ENCODE peak calls at places on chromosome 6, in four cellular contexts. U is heart left ventricle, P is SJSA1, S is body of pancreas. I is an unnamed sample.

GRCh38 chr6:166420351-166420750 is 37.6 kb upstream of the MPC1 start:
- DNase-seq in S (no peak), P (no peak), U (no peak), I (no peak)

GRCh38 chr6:7264041-7264440 is 49.0 kb downstream of the SSR1 start:
- DNase-seq in S (no peak), U (peak; percentile 45), P (no peak), I (no peak)

GRCh38 chr6:45049188-45049843 is 278.8 kb upstream of the RUNX2 start:
- DNase-seq in U (no peak), S (no peak), P (peak; percentile 58), I (no peak)

GRCh38 chr6:107046316-107046715 is 18.3 kb downstream of the MTRES1 start:
- DNase-seq in P (no peak), S (no peak), U (no peak), I (peak; percentile 39)

GRCh38 chr6:130019796-130020105 is 1.4 kb downstream of the L3MBTL3 start:
- DNase-seq in P (no peak), U (no peak), S (no peak), I (no peak)

GRCh38 chr6:71410681-71411080 is 122.1 kb downstream of the OGFRL1 start:
- DNase-seq in S (no peak), U (no peak), P (no peak), I (no peak)

GRCh38 chr6:42153921-42154320 is 11.5 kb upstream of the C6orf132 start:
- DNase-seq in P (no peak), U (no peak), S (no peak), I (no peak)

GRCh38 chr6:121382467-121383121 is 48.3 kb upstream of the TBC1D32 start:
- DNase-seq in U (no peak), S (no peak), P (peak; percentile 38), I (peak; percentile 47)

GRCh38 chr6:13615802-13616140 is 636 bp downstream of the NOL7 start:
- DNase-seq in U (peak; percentile 72), S (peak; percentile 48), P (no peak), I (peak; percentile 13)

GRCh38 chr6:144879436-144879835 is 594.3 kb downstream of the UTRN start:
- DNase-seq in S (no peak), U (no peak), P (no peak), I (no peak)

GRCh38 chr6:150241751-150242150 is 98.9 kb downstream of the PPP1R14C start:
- DNase-seq in U (no peak), S (no peak), P (no peak), I (no peak)

GRCh38 chr6:163893609-163894189 is 479.2 kb downstream of the QKI start:
- DNase-seq in P (no peak), S (no peak), U (no peak), I (no peak)

GRCh38 chr6:110179406-110180227 is at the start of gene WASF1:
- DNase-seq in U (peak; percentile 95), S (peak; percentile 93), P (peak; percentile 99), I (peak; percentile 95)

GRCh38 chr6:42142118-42142835 is at the start of gene C6orf132:
- DNase-seq in S (peak; percentile 88), U (no peak), P (no peak), I (no peak)

GRCh38 chr6:45430590-45431202 is 53.0 kb upstream of the SUPT3H start:
- DNase-seq in P (no peak), S (no peak), U (no peak), I (peak; percentile 72)

GRCh38 chr6:26284537-26285142 is 80.4 kb upstream of the BTN3A2 start:
- DNase-seq in P (peak; percentile 73), S (peak; percentile 32), U (peak; percentile 75), I (peak; percentile 45)

GRCh38 chr6:52582446-52582845 is 5.6 kb upstream of the TRAM2 start:
- DNase-seq in U (no peak), S (no peak), P (no peak), I (no peak)

GRCh38 chr6:136499370-136499769 is 50.9 kb downstream of the MAP7 start:
- DNase-seq in P (no peak), S (no peak), U (no peak), I (no peak)

GRCh38 chr6:132218063-132218696 is 183.1 kb downstream of the MOXD1 start:
- DNase-seq in P (no peak), S (no peak), U (no peak), I (no peak)

GRCh38 chr6:26400626-26401025 is 1.4 kb upstream of the BTN3A1 start:
- DNase-seq in P (no peak), S (no peak), U (no peak), I (no peak)

GRCh38 chr6:103893082-103893481 is 966.6 kb downstream of the HACE1 start:
- DNase-seq in S (no peak), U (no peak), P (no peak), I (no peak)

GRCh38 chr6:137236581-137237355 is 17.6 kb upstream of the IFNGR1 start:
- DNase-seq in U (no peak), S (no peak), P (no peak), I (no peak)

GRCh38 chr6:134245041-134245440 is 72.9 kb downstream of the SGK1 start:
- DNase-seq in U (no peak), S (peak; percentile 79), P (no peak), I (no peak)

GRCh38 chr6:126983779-126984178 is 134.7 kb upstream of the RSPO3 start:
- DNase-seq in S (no peak), P (no peak), U (no peak), I (no peak)

GRCh38 chr6:42692151-42692911 is 30.1 kb downstream of the PRPH2 start:
- DNase-seq in S (no peak), U (no peak), P (peak; percentile 81), I (no peak)

GRCh38 chr6:107853226-107853625 is 29.1 kb upstream of the SCML4 start:
- DNase-seq in P (no peak), S (no peak), U (no peak), I (no peak)

GRCh38 chr6:71979911-71980310 is 93.6 kb downstream of the RIMS1 start:
- DNase-seq in U (no peak), P (no peak), S (no peak), I (no peak)

GRCh38 chr6:17466707-17467106 is 73.3 kb downstream of the CAP2 start:
- DNase-seq in S (no peak), P (no peak), U (no peak), I (no peak)

GRCh38 chr6:118902731-118903130 is 8.8 kb downstream of the ASF1A start:
- DNase-seq in P (no peak), S (no peak), U (no peak), I (no peak)

GRCh38 chr6:111972714-111973678 is 80.9 kb upstream of the CCN6 start:
- DNase-seq in S (no peak), U (no peak), P (peak; percentile 96), I (peak; percentile 43)

GRCh38 chr6:84967389-84967788 is 203.0 kb upstream of the TBX18 start:
- DNase-seq in U (no peak), P (peak; percentile 40), S (peak; percentile 19), I (peak; percentile 36)

GRCh38 chr6:88916615-88917198 is 46.7 kb downstream of the RNGTT start:
- DNase-seq in P (no peak), U (no peak), S (no peak), I (no peak)

GRCh38 chr6:130517444-130517931 is 151.7 kb downstream of the TMEM200A start:
- DNase-seq in P (no peak), S (no peak), U (no peak), I (no peak)

GRCh38 chr6:140438346-140438735 is 1063.9 kb upstream of the CITED2 start:
- DNase-seq in P (no peak), S (no peak), U (no peak), I (no peak)

GRCh38 chr6:55868910-55869479 is 6.4 kb downstream of the BMP5 start:
- DNase-seq in S (no peak), P (peak; percentile 37), U (no peak), I (peak; percentile 93)

GRCh38 chr6:104954091-104954797 is 2.7 kb upstream of the LIN28B start:
- DNase-seq in U (no peak), S (no peak), P (no peak), I (no peak)

GRCh38 chr6:104951677-104952076 is 5.2 kb upstream of the LIN28B start:
- DNase-seq in S (no peak), P (no peak), U (no peak), I (no peak)

GRCh38 chr6:104953410-104953953 is 3.4 kb upstream of the LIN28B start:
- DNase-seq in P (no peak), U (peak; percentile 31), S (no peak), I (no peak)

GRCh38 chr6:104955491-104955890 is 1.4 kb upstream of the LIN28B start:
- DNase-seq in P (no peak), U (no peak), S (no peak), I (no peak)

GRCh38 chr6:104952911-104953409 is 3.9 kb upstream of the LIN28B start:
- DNase-seq in U (peak; percentile 32), S (no peak), P (no peak), I (no peak)
- H3K4me3 ChIP-seq in U (no peak overlapping the region), S (no peak overlapping the region), P (no peak overlapping the region), I (no peak overlapping the region)

GRCh38 chr6:33213989-33214335 is 5.7 kb downstream of the RING1 start:
- DNase-seq in S (no peak), U (no peak), P (no peak), I (no peak)
- H3K4me3 ChIP-seq in S (no peak overlapping the region), U (peak overlapping the region; percentile 24), P (no peak overlapping the region), I (peak overlapping the region; percentile 56)

GRCh38 chr6:156776470-156776840 is 723 bp upstream of the ARID1B start:
- DNase-seq in P (no peak), S (no peak), U (no peak), I (peak; percentile 46)

GRCh38 chr6:156773476-156773875 is 3.7 kb upstream of the ARID1B start:
- DNase-seq in S (no peak), U (no peak), P (no peak), I (no peak)

GRCh38 chr6:156774872-156775405 is 2.2 kb upstream of the ARID1B start:
- DNase-seq in P (peak; percentile 28), U (no peak), S (no peak), I (no peak)

GRCh38 chr6:156775717-156776116 is 1.5 kb upstream of the ARID1B start:
- DNase-seq in U (no peak), S (no peak), P (no peak), I (no peak)

DNA sequence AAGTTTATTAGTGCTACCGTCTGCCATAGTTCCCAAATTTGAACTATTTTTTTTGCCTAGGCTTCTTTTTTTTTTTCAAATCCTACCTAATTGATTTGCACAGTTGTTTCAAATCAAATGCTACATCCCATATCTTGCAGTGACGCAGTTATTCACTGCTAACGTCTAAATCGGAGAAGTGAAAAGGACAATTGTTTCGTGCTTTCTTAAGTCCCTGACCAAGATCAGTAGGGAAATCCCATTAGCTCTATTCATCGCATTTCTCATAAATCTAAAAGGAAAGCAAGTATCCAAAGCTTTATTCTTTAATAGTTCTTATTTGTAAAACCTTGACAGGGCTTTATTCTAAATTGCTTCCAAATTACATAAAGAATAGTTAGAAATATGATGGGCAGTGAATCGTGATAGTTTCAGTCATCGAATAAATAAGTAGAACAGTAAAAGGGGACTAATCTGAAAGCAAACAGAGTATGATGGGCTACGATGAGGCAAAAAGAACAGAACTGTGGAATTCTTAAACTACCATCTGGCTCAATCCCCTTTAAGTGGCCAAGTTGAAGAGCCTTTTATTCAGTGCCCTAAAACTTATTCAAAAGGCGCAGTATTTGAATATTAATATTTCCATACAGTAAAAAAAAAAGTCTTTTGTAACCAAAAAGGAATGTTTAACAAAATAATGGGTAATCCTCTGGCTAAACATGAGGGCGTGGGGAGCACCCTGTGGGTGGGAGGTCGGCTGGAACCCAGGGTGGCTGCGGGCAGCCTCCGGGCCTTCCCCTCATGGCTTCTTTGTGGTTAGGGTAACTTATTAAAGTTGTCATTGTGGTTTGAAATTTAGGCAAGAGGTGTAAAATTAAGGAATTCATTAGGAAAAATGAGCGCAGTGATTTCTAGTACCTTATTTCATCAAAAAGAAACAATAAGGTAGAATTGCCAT is 3.0 kb upstream of the ARID1B start:
- DNase-seq in S (no peak), P (no peak), U (no peak), I (no peak)
- H3K4me3 ChIP-seq in S (no peak overlapping the region), P (no peak overlapping the region), U (no peak overlapping the region), I (no peak overlapping the region)

GRCh38 chr6:28206527-28207243 is 18.4 kb upstream of the ZSCAN9 start:
- DNase-seq in U (no peak), P (no peak), S (no peak), I (no peak)
- H3K4me3 ChIP-seq in U (no peak overlapping the region), P (no peak overlapping the region), S (no peak overlapping the region), I (no peak overlapping the region)